ENCODE peak calls at places on chromosomes 6 and 20, in eight cellular contexts. O is ELR; J is stimulated activated CD8-positive, alpha-beta memory T cell treated with anti-CD3 and anti-CD28 coated beads, Interleukin-2, amount 100 ng/mL, for 48 hours; W is RKO; Y is WERI-Rb-1; Q is HCT116; Z is NCI-H345; R is stimulated activated CD4-positive, alpha-beta T cell treated with anti-CD3 and anti-CD28 coated beads, Interleukin-1b, Interleukin-23, amount 100 ng/mL, for 4 hours. B is an unnamed sample.

GRCh38 chr20:54665812-54666211 is 190.4 kb downstream of the DOK5 start:
- DNase-seq in O (no peak), J (no peak), W (no peak), Y (no peak), Q (no peak), Z (no peak), R (no peak), B (no peak)

GRCh38 chr6:160333841-160334240 is 14.3 kb upstream of the SLC22A3 start:
- DNase-seq in O (no peak), J (no peak), W (no peak), Y (no peak), Q (no peak), Z (no peak), R (no peak), B (peak; percentile 84)

GRCh38 chr6:41288025-41288777 is 1.7 kb upstream of the TREM1 start:
- DNase-seq in O (peak; percentile 45), J (no peak), W (no peak), Y (no peak), Q (no peak), Z (peak; percentile 91), R (no peak), B (peak; percentile 37)

GRCh38 chr6:45959534-45960195 is 56.0 kb downstream of the CLIC5 start:
- DNase-seq in O (peak; percentile 28), J (no peak), W (peak; percentile 9), Y (peak; percentile 47), Q (no peak), Z (peak; percentile 84), R (no peak), B (no peak)

GRCh38 chr6:91098006-91098405 is 511.1 kb upstream of the MAP3K7 start:
- DNase-seq in O (no peak), J (no peak), W (no peak), Y (no peak), Q (no peak), Z (peak; percentile 73), R (no peak), B (no peak)

GRCh38 chr6:40588480-40588879 is 1.3 kb upstream of the LRFN2 start:
- DNase-seq in O (no peak), J (no peak), W (no peak), Y (peak; percentile 75), Q (no peak), Z (peak; percentile 43), R (no peak), B (no peak)

GRCh38 chr6:134774244-134774643 is 175.7 kb downstream of the ALDH8A1 start:
- DNase-seq in O (peak; percentile 72), J (no peak), W (no peak), Y (no peak), Q (no peak), Z (peak; percentile 14), R (no peak), B (no peak)

GRCh38 chr6:118844915-118845314 is 49.0 kb upstream of the ASF1A start:
- DNase-seq in O (no peak), J (no peak), W (no peak), Y (no peak), Q (no peak), Z (no peak), R (no peak), B (no peak)

GRCh38 chr6:161138545-161139303 is 135.1 kb downstream of the AGPAT4 start:
- DNase-seq in O (no peak), J (no peak), W (no peak), Y (no peak), Q (no peak), Z (peak; percentile 1), R (no peak), B (peak; percentile 77)

GRCh38 chr6:68196645-68197044 is 438.4 kb upstream of the ADGRB3 start:
- DNase-seq in O (peak; percentile 19), J (no peak), W (peak; percentile 24), Y (peak; percentile 9), Q (no peak), Z (no peak), R (no peak), B (no peak)

GRCh38 chr6:163263998-163264661 is 150.4 kb upstream of the QKI start:
- DNase-seq in O (no peak), J (no peak), W (no peak), Y (no peak), Q (no peak), Z (no peak), R (no peak), B (no peak)

GRCh38 chr20:18679020-18679419 is 91.2 kb downstream of the DTD1 start:
- DNase-seq in O (no peak), J (no peak), W (no peak), Y (no peak), Q (no peak), Z (peak; percentile 85), R (no peak), B (no peak)

GRCh38 chr6:106608080-106608668 is 21.1 kb downstream of the RTN4IP1 start:
- DNase-seq in O (peak; percentile 79), J (no peak), W (peak; percentile 73), Y (peak; percentile 27), Q (peak; percentile 64), Z (peak; percentile 42), R (no peak), B (no peak)

GRCh38 chr6:140105857-140106256 is 731.4 kb upstream of the CITED2 start:
- DNase-seq in O (peak; percentile 59), J (no peak), W (peak; percentile 31), Y (peak; percentile 34), Q (peak; percentile 37), Z (no peak), R (no peak), B (no peak)

GRCh38 chr6:36357872-36358234 is 21.2 kb upstream of the BNIP5 start:
- DNase-seq in O (no peak), J (no peak), W (no peak), Y (no peak), Q (no peak), Z (no peak), R (no peak), B (no peak)

GRCh38 chr6:37868447-37868825 is 48.9 kb downstream of the ZFAND3 start:
- DNase-seq in O (peak; percentile 71), J (no peak), W (peak; percentile 87), Y (no peak), Q (no peak), Z (no peak), R (no peak), B (no peak)

GRCh38 chr20:32681175-32682084 is 7.7 kb upstream of the C20orf203 start:
- DNase-seq in O (peak; percentile 47), J (no peak), W (no peak), Y (peak; percentile 92), Q (no peak), Z (peak; percentile 72), R (no peak), B (no peak)

GRCh38 chr6:112881027-112881426 is 533.9 kb downstream of the RFPL4B start:
- DNase-seq in O (peak; percentile 58), J (no peak), W (no peak), Y (no peak), Q (no peak), Z (no peak), R (no peak), B (no peak)

GRCh38 chr20:47265984-47266383 is 90.5 kb downstream of the ZMYND8 start:
- DNase-seq in O (no peak), J (no peak), W (no peak), Y (no peak), Q (no peak), Z (no peak), R (no peak), B (no peak)

GRCh38 chr6:40816601-40817000 is 222.4 kb downstream of the UNC5CL start:
- DNase-seq in O (no peak), J (no peak), W (no peak), Y (no peak), Q (no peak), Z (no peak), R (no peak), B (no peak)

GRCh38 chr6:163342571-163343539 is 71.7 kb upstream of the QKI start:
- DNase-seq in O (no peak), J (no peak), W (no peak), Y (no peak), Q (no peak), Z (no peak), R (no peak), B (no peak)

GRCh38 chr20:3224681-3225421 is 14.1 kb downstream of the SLC4A11 start:
- DNase-seq in O (no peak), J (no peak), W (no peak), Y (no peak), Q (no peak), Z (no peak), R (no peak), B (no peak)

GRCh38 chr6:117548797-117549301 is 53.5 kb downstream of the GOPC start:
- DNase-seq in O (peak; percentile 86), J (no peak), W (no peak), Y (no peak), Q (no peak), Z (no peak), R (no peak), B (no peak)

GRCh38 chr6:140504776-140505175 is 1130.3 kb upstream of the CITED2 start:
- DNase-seq in O (no peak), J (no peak), W (no peak), Y (no peak), Q (no peak), Z (no peak), R (no peak), B (no peak)

GRCh38 chr20:57877131-57877784 is 167.4 kb upstream of the PMEPA1 start:
- DNase-seq in O (no peak), J (no peak), W (no peak), Y (no peak), Q (no peak), Z (no peak), R (no peak), B (peak; percentile 77)

GRCh38 chr20:51272392-51272791 is 249.5 kb upstream of the KCNG1 start:
- DNase-seq in O (peak; percentile 39), J (no peak), W (peak; percentile 5), Y (no peak), Q (no peak), Z (peak; percentile 11), R (no peak), B (no peak)

GRCh38 chr20:62362590-62362940 is 4.5 kb downstream of the LAMA5 start:
- DNase-seq in O (no peak), J (no peak), W (no peak), Y (peak; percentile 9), Q (no peak), Z (no peak), R (no peak), B (no peak)

GRCh38 chr6:111013144-111013905 is 31.5 kb downstream of the RPF2 start:
- DNase-seq in O (no peak), J (no peak), W (no peak), Y (no peak), Q (no peak), Z (peak; percentile 11), R (no peak), B (no peak)

GRCh38 chr6:138593100-138593877 is 94.0 kb upstream of the NHSL1 start:
- DNase-seq in O (peak; percentile 98), J (no peak), W (peak; percentile 98), Y (no peak), Q (peak; percentile 64), Z (no peak), R (no peak), B (no peak)

GRCh38 chr6:157982297-157982579 is 575 bp downstream of the SYNJ2 start:
- DNase-seq in O (peak; percentile 66), J (no peak), W (peak; percentile 48), Y (peak; percentile 44), Q (no peak), Z (peak; percentile 24), R (peak; percentile 23), B (no peak)